ENCODE peak calls at places on chromosome 13, in seven cellular contexts. R is H1, M is A549, A is IMR-90, W is HCT116, Z is K562, H is GM12878. G is an unnamed sample.

GRCh38 chr13:19888799-19889198 is 25.4 kb upstream of the ZMYM5 start:
- DNase-seq in R (no peak), M (no peak), A (peak), W (no peak), Z (no peak), H (no peak), G (no peak)

GRCh38 chr13:51435002-51435578 is 17.7 kb downstream of the INTS6 start:
- DNase-seq in R (no peak), M (peak), A (peak), W (no peak), Z (no peak), H (no peak), G (no peak)

GRCh38 chr13:113618455-113618854 is 33.9 kb downstream of the TFDP1 start:
- DNase-seq in R (no peak), M (no peak), A (no peak), W (no peak), Z (no peak), H (no peak), G (no peak)

GRCh38 chr13:89746554-89746953 is 1600.9 kb upstream of the MIR17HG start:
- DNase-seq in R (no peak), M (no peak), A (no peak), W (no peak), Z (no peak), H (no peak), G (no peak)

GRCh38 chr13:76690611-76691010 is 195.6 kb downstream of the KCTD12 start:
- DNase-seq in R (no peak), M (no peak), A (no peak), W (no peak), Z (no peak), H (no peak), G (no peak)

GRCh38 chr13:26619321-26619720 is 61.8 kb downstream of the WASF3 start:
- DNase-seq in R (no peak), M (no peak), A (peak), W (no peak), Z (no peak), H (no peak), G (no peak)

GRCh38 chr13:48808689-48809088 is 155.0 kb downstream of the CYSLTR2 start:
- DNase-seq in R (no peak), M (no peak), A (peak), W (no peak), Z (peak), H (no peak), G (peak)

GRCh38 chr13:106472621-106473020 is 62.8 kb downstream of the EFNB2 start:
- DNase-seq in R (no peak), M (no peak), A (no peak), W (no peak), Z (no peak), H (no peak), G (no peak)

GRCh38 chr13:109381546-109382180 is 404.7 kb downstream of the IRS2 start:
- DNase-seq in R (no peak), M (no peak), A (peak), W (no peak), Z (no peak), H (no peak), G (no peak)

GRCh38 chr13:92137519-92137918 is 739.1 kb downstream of the GPC5 start:
- DNase-seq in R (no peak), M (no peak), A (no peak), W (no peak), Z (no peak), H (no peak), G (no peak)

GRCh38 chr13:32022292-32022691 is 9.3 kb upstream of the FRY start:
- DNase-seq in R (no peak), M (no peak), A (no peak), W (no peak), Z (no peak), H (no peak), G (no peak)

GRCh38 chr13:32021785-32022184 is 9.8 kb upstream of the FRY start:
- DNase-seq in R (no peak), M (no peak), A (no peak), W (no peak), Z (no peak), H (no peak), G (no peak)

GRCh38 chr13:32023096-32023495 is 8.5 kb upstream of the FRY start:
- DNase-seq in R (no peak), M (no peak), A (no peak), W (no peak), Z (no peak), H (no peak), G (no peak)

GRCh38 chr13:32024750-32025149 is 6.8 kb upstream of the FRY start:
- DNase-seq in R (no peak), M (no peak), A (no peak), W (no peak), Z (no peak), H (no peak), G (no peak)

GRCh38 chr13:32023698-32024097 is 7.9 kb upstream of the FRY start:
- DNase-seq in R (no peak), M (no peak), A (no peak), W (no peak), Z (no peak), H (no peak), G (no peak)
- TF ChIP-seq CEBPB in R (no peak), M (no peak), A (no peak), W (no peak), Z (no peak), H (no peak), G (no peak)

GRCh38 chr13:73816702-73817101 is 317.5 kb downstream of the KLF12 start:
- DNase-seq in R (no peak), M (no peak), A (no peak), W (peak), Z (no peak), H (no peak), G (no peak)
- TF ChIP-seq CEBPB in R (no peak), M (no peak), A (no peak), W (no peak), Z (no peak), H (no peak), G (no peak)

DNA sequence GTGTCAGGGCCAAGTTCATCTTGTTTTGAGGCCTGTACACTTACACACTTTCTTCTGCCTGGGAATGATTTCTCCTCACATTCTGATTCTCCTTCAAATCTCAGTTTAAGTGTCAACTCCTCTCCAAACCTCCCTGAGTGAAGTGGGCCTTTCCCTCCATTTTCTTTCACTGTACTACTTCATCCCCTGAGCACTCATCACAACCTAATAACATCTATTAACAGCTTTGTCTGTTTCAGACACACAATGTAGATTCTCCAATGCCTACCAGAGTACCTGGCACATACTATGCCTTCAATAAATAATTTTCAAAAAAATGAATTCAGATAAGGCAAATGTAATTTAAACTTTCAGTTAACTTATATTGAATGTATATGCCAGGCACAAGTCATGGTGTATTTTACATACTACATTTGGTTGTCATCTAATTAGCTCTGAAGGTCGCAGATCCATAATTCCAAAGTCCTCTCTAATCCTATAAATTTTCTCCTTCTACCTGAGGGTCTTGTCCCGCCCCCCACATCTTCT is 357 bp upstream of the COG6 start:
- DNase-seq in R (no peak), M (no peak), A (no peak), W (no peak), Z (no peak), H (no peak), G (no peak)
- TF ChIP-seq CEBPB in R (no peak), M (no peak), A (no peak), W (no peak), Z (no peak), H (no peak), G (no peak)

DNA sequence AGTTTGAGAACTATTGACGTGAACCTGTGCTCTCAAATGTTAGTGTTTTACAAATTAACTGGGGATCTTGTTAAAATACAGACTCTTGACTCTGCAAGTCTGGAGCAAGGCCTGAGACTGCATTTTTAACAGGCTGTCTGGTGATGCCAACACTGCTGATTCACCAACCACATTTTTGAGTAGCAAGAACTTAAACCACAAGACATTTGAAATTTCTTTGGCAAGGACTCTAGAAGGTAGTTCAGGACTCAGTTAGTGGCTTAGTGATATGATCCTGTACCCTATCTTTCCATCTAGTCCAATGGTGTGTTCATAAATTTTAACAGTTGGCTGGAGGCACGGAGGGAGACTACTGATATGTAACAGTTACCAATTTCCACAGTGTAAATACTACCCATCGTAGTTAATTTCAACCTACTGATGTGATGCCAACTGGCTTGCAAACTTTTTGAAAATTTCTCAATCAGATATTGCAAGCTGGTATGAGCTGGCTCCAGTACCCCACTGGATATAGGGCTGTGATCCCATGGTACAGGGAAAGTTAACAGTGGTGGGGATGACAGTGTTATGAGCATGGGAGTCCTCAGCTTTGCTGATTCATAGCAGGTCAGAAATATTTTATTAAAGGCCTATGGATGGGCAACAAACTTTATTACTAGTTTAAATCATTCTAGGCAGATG is 255.1 kb downstream of the TBC1D4 start:
- DNase-seq in R (no peak), M (peak), A (peak), W (no peak), Z (no peak), H (no peak), G (no peak)
- TF ChIP-seq CEBPB in R (no peak), M (no peak), A (peak), W (no peak), Z (no peak), H (no peak), G (no peak)

DNA sequence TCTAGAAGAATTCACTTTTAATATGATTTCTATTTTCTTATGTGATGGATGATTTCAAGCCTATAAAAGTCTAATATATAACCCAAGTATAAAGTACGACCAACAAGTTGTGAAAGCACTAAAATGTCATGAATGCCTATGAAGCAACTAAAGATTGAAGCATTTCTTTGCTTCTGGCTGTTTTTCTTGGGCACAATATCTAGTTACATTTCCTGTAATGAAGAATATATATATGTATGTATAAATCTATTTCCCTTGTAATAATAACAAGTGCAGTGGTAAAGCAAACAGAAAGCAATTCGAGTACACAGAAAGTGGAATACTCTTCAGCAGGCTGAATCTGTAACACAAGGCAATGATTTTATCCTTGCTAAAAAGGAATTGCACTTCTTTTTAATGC is 5.4 kb downstream of the PCDH20 start:
- DNase-seq in R (no peak), M (no peak), A (no peak), W (no peak), Z (no peak), H (no peak), G (no peak)
- TF ChIP-seq CEBPB in R (no peak), M (no peak), A (no peak), W (no peak), Z (no peak), H (no peak), G (no peak)

GRCh38 chr13:99655351-99656091 is 154.2 kb downstream of the TM9SF2 start:
- DNase-seq in R (no peak), M (peak), A (peak), W (peak), Z (no peak), H (no peak), G (peak)
- TF ChIP-seq CEBPB in R (no peak), M (no peak), A (no peak), W (no peak), Z (no peak), H (no peak), G (no peak)

GRCh38 chr13:102645701-102646100 is 48.9 kb downstream of the TPP2 start:
- DNase-seq in R (no peak), M (no peak), A (no peak), W (no peak), Z (no peak), H (no peak), G (no peak)

GRCh38 chr13:102638741-102639140 is 42.0 kb downstream of the TPP2 start:
- DNase-seq in R (no peak), M (no peak), A (no peak), W (no peak), Z (no peak), H (no peak), G (no peak)

GRCh38 chr13:102643656-102644055 is 46.9 kb downstream of the TPP2 start:
- DNase-seq in R (no peak), M (no peak), A (peak), W (no peak), Z (no peak), H (no peak), G (no peak)

GRCh38 chr13:102642029-102642428 is 45.2 kb downstream of the TPP2 start:
- DNase-seq in R (no peak), M (no peak), A (no peak), W (no peak), Z (no peak), H (no peak), G (no peak)

GRCh38 chr13:102642475-102642874 is 45.7 kb downstream of the TPP2 start:
- DNase-seq in R (no peak), M (no peak), A (no peak), W (no peak), Z (no peak), H (no peak), G (no peak)
- TF ChIP-seq CEBPB in R (no peak), M (no peak), A (no peak), W (no peak), Z (no peak), H (no peak), G (no peak)

GRCh38 chr13:39281539-39282150 is 243.4 kb downstream of the NHLRC3 start:
- DNase-seq in R (no peak), M (no peak), A (no peak), W (no peak), Z (no peak), H (no peak), G (peak)
- TF ChIP-seq CEBPB in R (no peak), M (no peak), A (no peak), W (no peak), Z (no peak), H (no peak), G (no peak)